ENCODE peak calls at places on chromosomes 7 and 10, in nine cellular contexts. Y, H, O, C, A, T, Z, D and Q are unnamed samples.
A peak's percentile ranks its signal among the peaks of the same experiment; 100 is the strongest.

GRCh38 chr7:5701085-5701914 is 80.2 kb downstream of the RNF216 start:
- DNase-seq in D (no peak), O (peak; percentile 66), T (no peak), H (no peak), C (no peak), Z (no peak), A (no peak), Y (no peak), Q (no peak)

GRCh38 chr7:39413866-39414668 is 152.1 kb upstream of the YAE1 start:
- DNase-seq in T (peak; percentile 40), Y (peak; percentile 43), C (peak; percentile 43), H (no peak), D (peak; percentile 7), Z (no peak), A (peak; percentile 63), O (peak; percentile 17), Q (no peak)

GRCh38 chr7:37405128-37405527 is 43.5 kb downstream of the ELMO1 start:
- DNase-seq in C (no peak), T (no peak), A (no peak), Z (no peak), H (no peak), Y (no peak), D (no peak), O (no peak), Q (no peak)

GRCh38 chr10:123156091-123156490 is 1.9 kb downstream of the BUB3 start:
- DNase-seq in C (peak; percentile 62), D (no peak), Y (no peak), A (peak; percentile 50), T (peak; percentile 22), Z (no peak), O (peak; percentile 53), H (no peak), Q (peak; percentile 8)

GRCh38 chr10:69847883-69848282 is 46.2 kb downstream of the COL13A1 start:
- DNase-seq in D (no peak), T (no peak), A (peak; percentile 42), Z (no peak), Y (no peak), O (peak; percentile 38), C (no peak), H (no peak), Q (no peak)

GRCh38 chr10:125016123-125016522 is 74.2 kb downstream of the ZRANB1 start:
- DNase-seq in A (no peak), T (no peak), D (no peak), Z (no peak), Y (no peak), O (no peak), C (no peak), H (no peak), Q (no peak)

GRCh38 chr10:112298581-112298980 is 15.4 kb downstream of the TECTB start:
- DNase-seq in H (no peak), Z (no peak), D (no peak), O (no peak), C (no peak), T (no peak), Y (no peak), A (no peak), Q (no peak)

GRCh38 chr10:113751116-113751728 is at the start of gene PLEKHS1:
- DNase-seq in Y (no peak), T (no peak), H (no peak), O (no peak), D (no peak), A (peak; percentile 20), C (no peak), Z (no peak), Q (peak; percentile 35)

GRCh38 chr10:115948415-115948814 is 324.6 kb downstream of the GFRA1 start:
- DNase-seq in C (peak; percentile 26), O (peak; percentile 33), D (no peak), H (no peak), Y (no peak), T (peak; percentile 41), A (peak; percentile 56), Z (no peak), Q (no peak)
- TF ChIP-seq CTCF in C (peak; percentile 39), O (peak; percentile 42), D (peak; percentile 22), H (peak; percentile 55), Y (peak; percentile 30), T (peak; percentile 16), A (peak; percentile 58), Z (peak; percentile 26), Q (peak; percentile 60)

DNA sequence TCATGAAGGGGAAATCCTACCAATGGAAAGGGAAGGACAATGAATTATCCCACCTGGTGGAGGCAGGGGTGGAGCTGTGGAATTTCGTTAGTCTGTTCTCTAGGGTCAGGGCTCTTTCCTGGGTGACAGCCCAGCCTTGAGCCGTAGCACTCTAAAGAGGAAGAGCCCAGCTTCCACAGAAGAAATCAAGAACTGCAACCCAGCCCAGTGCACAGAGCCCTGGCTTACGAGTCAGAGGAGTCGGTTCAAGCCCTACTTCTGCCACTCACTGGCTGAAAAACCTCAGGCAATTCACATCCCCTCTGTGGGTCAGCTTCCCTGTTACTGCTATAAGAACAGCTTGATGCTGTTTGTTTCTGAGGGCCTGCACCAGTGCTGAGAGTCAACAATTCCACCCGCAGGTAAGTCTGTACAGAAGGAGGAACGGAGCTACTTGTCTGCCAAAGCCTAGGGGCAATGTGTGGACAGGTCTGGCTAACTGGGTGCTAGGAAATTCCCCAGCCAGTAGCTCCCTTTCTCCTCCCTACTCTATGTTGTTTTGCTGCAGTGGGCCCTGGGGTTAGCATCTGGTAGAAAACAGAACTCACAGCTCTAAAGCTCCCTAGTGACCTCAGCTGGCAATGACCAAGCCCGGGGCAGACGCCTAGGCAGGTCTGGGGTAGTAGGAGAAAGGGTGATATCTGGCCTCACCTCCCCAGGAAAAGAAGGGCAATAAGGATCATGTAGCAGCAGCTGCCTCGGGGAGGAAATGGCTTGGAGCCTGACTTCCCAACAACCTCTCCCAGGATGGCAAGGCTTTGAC is 3.3 kb downstream of the AVPI1 start:
- DNase-seq in T (peak; percentile 35), H (no peak), C (peak; percentile 55), A (peak; percentile 83), O (peak; percentile 70), Z (no peak), Y (no peak), D (no peak), Q (no peak)
- TF ChIP-seq CTCF in T (no peak), H (no peak), C (no peak), A (no peak), O (no peak), Z (no peak), Y (no peak), D (no peak), Q (peak; percentile 16)

GRCh38 chr10:128734734-128735133 is 608.5 kb upstream of the MKI67 start:
- DNase-seq in A (no peak), C (no peak), D (no peak), Z (no peak), H (no peak), T (no peak), Y (no peak), O (no peak), Q (no peak)

GRCh38 chr10:128734161-128734560 is 607.9 kb upstream of the MKI67 start:
- DNase-seq in T (no peak), H (no peak), A (no peak), C (no peak), Y (no peak), O (no peak), D (no peak), Z (no peak), Q (no peak)

GRCh38 chr10:128735996-128736395 is 609.8 kb upstream of the MKI67 start:
- DNase-seq in T (no peak), C (no peak), H (no peak), A (no peak), Y (no peak), O (no peak), Z (no peak), D (no peak), Q (no peak)

GRCh38 chr10:128744092-128744491 is 617.9 kb upstream of the MKI67 start:
- DNase-seq in T (no peak), H (no peak), O (no peak), Y (no peak), D (no peak), A (no peak), Z (no peak), C (no peak), Q (no peak)

GRCh38 chr10:128739937-128740336 is 613.7 kb upstream of the MKI67 start:
- DNase-seq in H (no peak), T (no peak), C (no peak), A (no peak), D (no peak), O (no peak), Y (no peak), Z (no peak), Q (no peak)
- TF ChIP-seq CTCF in H (no peak), T (no peak), C (no peak), A (no peak), D (no peak), O (no peak), Y (no peak), Z (no peak), Q (no peak)

GRCh38 chr10:95988702-95989101 is 54.7 kb upstream of the CCNJ start:
- DNase-seq in H (no peak), T (no peak), Z (no peak), A (no peak), Y (no peak), D (no peak), C (no peak), O (no peak), Q (no peak)
- TF ChIP-seq CTCF in H (no peak), T (no peak), Z (no peak), A (no peak), Y (no peak), D (no peak), C (no peak), O (no peak), Q (no peak)

GRCh38 chr10:97099868-97100267 is 85.9 kb downstream of the SLIT1 start:
- DNase-seq in A (no peak), H (no peak), Y (no peak), O (no peak), D (no peak), Z (no peak), C (no peak), T (no peak), Q (no peak)

GRCh38 chr10:97101166-97101940 is 84.4 kb downstream of the SLIT1 start:
- DNase-seq in Y (no peak), C (no peak), A (no peak), D (no peak), H (no peak), O (no peak), Z (no peak), T (no peak), Q (no peak)

GRCh38 chr10:97099089-97099488 is 86.7 kb downstream of the SLIT1 start:
- DNase-seq in H (no peak), O (no peak), Y (no peak), T (no peak), D (no peak), C (no peak), A (no peak), Z (no peak), Q (no peak)

GRCh38 chr10:97102441-97102840 is 83.3 kb downstream of the SLIT1 start:
- DNase-seq in H (no peak), T (no peak), Y (peak; percentile 31), D (no peak), O (no peak), A (no peak), Z (no peak), C (no peak), Q (no peak)

GRCh38 chr10:97100657-97101056 is 85.1 kb downstream of the SLIT1 start:
- DNase-seq in T (no peak), O (no peak), H (no peak), Z (no peak), C (no peak), A (no peak), Y (no peak), D (no peak), Q (no peak)
- TF ChIP-seq CTCF in T (no peak), O (no peak), H (no peak), Z (no peak), C (no peak), A (no peak), Y (no peak), D (no peak), Q (no peak)

GRCh38 chr7:52920977-52921376 is 114.5 kb upstream of the POM121L12 start:
- DNase-seq in A (no peak), D (no peak), Y (no peak), T (no peak), C (no peak), Z (no peak), H (no peak), O (no peak), Q (no peak)
- TF ChIP-seq CTCF in A (no peak), D (no peak), Y (no peak), T (no peak), C (no peak), Z (no peak), H (no peak), O (no peak), Q (no peak)